ENCODE peak calls at places on chromosomes 2 and 18, in four cellular contexts. L is H1, Y is mesendoderm, H is H9. D is an unnamed sample.

GRCh38 chr18:61596296-61596695 is 263.1 kb downstream of the CDH20 start:
- DNase-seq in L (no peak), Y (no peak), H (no peak), D (no peak)

GRCh38 chr2:17821535-17822451 is 5.5 kb downstream of the MSGN1 start:
- DNase-seq in L (no peak), Y (peak; percentile 44), H (no peak), D (peak; percentile 23)

GRCh38 chr2:120868366-120868765 is 132.7 kb downstream of the GLI2 start:
- DNase-seq in L (no peak), Y (no peak), H (no peak), D (no peak)

GRCh38 chr2:61277756-61278155 is 115.8 kb downstream of the C2orf74 start:
- DNase-seq in L (no peak), Y (no peak), H (peak; percentile 41), D (no peak)

GRCh38 chr2:17878222-17879136 is at the start of gene KCNS3:
- DNase-seq in L (no peak), Y (peak; percentile 47), H (peak; percentile 58), D (peak; percentile 77)

GRCh38 chr2:2291500-2292260 is 39.4 kb downstream of the MYT1L start:
- DNase-seq in L (peak; percentile 43), Y (peak; percentile 65), H (peak; percentile 82), D (no peak)

GRCh38 chr2:59195851-59196250 is 954.7 kb upstream of the FANCL start:
- DNase-seq in L (no peak), Y (no peak), H (no peak), D (no peak)

GRCh38 chr2:6823111-6823510 is 42.6 kb downstream of the CMPK2 start:
- DNase-seq in L (no peak), Y (no peak), H (no peak), D (peak; percentile 23)

GRCh38 chr2:197092431-197092830 is 165.9 kb upstream of the PGAP1 start:
- DNase-seq in L (no peak), Y (no peak), H (no peak), D (no peak)

GRCh38 chr18:76619342-76620315 is 124.6 kb upstream of the ZNF516 start:
- DNase-seq in L (no peak), Y (peak; percentile 78), H (peak; percentile 81), D (no peak)

GRCh38 chr2:74849228-74849892 is 15.4 kb downstream of the HK2 start:
- DNase-seq in L (no peak), Y (peak; percentile 17), H (peak; percentile 34), D (peak; percentile 34)

GRCh38 chr18:40243592-40243991 is 1711.4 kb upstream of the PIK3C3 start:
- DNase-seq in L (no peak), Y (no peak), H (no peak), D (peak; percentile 11)
- H2BK120ac ChIP-seq in L (no peak overlapping the region), Y (no peak overlapping the region), H (no peak overlapping the region), D (no peak overlapping the region)

DNA sequence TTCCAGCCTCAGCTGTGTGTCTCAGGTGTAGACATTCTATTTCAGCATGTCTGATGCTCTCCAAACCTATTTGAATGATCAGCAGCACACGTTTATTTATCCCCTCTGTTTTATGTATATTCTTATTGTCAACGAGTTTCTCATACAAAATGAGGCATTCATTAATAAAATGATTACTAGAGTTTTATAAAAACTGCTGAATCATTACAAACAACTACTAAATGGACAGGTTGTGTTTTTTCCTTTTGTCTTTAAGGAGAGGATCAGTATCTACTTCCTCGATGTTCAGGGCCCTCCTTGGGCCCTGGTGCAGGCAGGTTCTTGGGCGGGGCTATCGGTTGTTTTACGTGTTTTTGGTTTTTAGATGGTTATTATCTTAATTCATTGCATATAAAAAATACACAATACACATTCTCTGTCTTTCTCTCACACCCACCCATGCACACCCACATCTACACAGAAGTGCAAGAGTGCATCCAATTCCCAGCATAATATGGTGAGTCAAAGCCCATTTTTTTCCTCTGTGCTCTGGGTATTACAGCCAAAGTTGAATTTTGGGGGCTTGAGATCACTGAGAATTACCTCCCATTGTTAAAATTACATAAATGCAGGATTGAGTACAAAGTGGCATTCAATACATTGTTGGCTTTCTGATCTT is 24.2 kb downstream of the LPIN1 start:
- DNase-seq in L (no peak), Y (no peak), H (no peak), D (no peak)
- H3K79me2 ChIP-seq in L (no peaks in the 10 kb centered on the region), Y (no peaks in the 10 kb centered on the region), H (no peaks in the 10 kb centered on the region), D (no peaks in the 10 kb centered on the region)

DNA sequence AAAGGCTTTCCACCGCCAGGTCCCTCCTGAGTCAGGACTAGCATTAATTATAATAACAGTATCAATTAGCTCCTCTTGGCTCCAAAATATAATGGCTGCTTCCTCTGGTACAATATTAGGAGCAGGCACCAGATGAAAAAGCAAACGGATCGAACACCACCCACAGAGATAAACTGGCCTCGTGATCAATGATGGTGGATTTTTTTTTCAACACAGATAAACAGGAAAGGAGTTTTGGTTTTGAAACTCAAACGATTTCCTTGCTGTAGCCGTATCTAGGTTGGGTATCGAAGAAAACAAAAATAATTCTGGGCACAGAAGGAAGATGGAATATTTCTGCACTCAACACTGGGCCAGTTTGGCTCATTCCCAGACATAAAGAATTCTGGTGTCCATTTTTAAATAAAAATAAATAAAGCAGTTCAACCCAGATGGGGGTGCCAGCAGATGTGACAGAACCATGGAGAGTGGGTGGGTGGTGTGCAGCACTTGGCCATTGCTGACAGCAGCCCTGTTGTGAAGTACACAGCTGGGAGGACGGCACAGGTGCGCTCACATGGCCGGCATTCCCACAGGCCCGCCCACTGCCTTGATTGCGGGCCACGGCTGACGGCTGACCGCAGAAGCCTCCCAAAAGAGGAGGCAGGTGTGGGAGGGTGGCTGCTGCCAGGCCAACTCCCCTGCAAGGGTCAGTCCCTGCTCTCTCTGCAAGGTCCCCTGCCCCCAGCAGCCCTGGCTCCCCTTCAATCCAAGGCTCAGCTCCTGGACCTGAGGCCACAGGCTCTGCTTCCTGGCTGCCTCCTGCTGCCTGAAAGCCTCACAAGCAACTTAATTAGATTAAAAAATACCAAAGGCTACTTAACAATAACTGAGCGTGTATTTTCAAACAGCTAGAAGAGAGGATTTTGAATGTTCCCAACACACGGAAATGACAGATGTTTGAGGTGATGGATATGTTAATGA is 351.9 kb upstream of the ID2 start:
- DNase-seq in L (no peak), Y (no peak), H (no peak), D (no peak)
- H2BK120ac ChIP-seq in L (no peak overlapping the region), Y (no peak overlapping the region), H (no peak overlapping the region), D (no peak overlapping the region)

GRCh38 chr2:101779652-101780051 is 82.1 kb downstream of the MAP4K4 start:
- DNase-seq in L (no peak), Y (no peak), H (no peak), D (no peak)

GRCh38 chr2:101777337-101777736 is 79.8 kb downstream of the MAP4K4 start:
- DNase-seq in L (no peak), Y (no peak), H (no peak), D (no peak)

GRCh38 chr2:101778102-101778501 is 80.6 kb downstream of the MAP4K4 start:
- DNase-seq in L (no peak), Y (no peak), H (no peak), D (no peak)

GRCh38 chr2:101781326-101781725 is 83.8 kb downstream of the MAP4K4 start:
- DNase-seq in L (no peak), Y (no peak), H (no peak), D (no peak)

DNA sequence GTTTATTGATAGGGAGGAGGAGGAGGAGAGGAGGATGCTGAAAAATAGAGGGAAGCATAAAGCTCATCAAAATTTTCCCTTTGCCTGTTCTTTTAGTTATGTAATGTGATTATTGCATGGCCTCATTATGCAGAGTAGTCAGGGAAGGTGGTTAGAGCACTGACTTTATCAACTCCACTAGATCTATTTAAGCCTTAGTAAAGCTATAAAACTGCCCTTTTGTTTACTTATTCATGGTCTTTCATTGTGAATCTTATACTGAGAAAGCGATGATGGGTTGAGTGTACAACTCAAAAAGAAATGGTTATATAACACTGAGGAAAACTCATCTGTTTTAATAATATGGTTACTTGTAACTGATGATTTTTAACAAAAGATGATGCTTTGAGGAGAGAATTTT is 81.7 kb downstream of the MAP4K4 start:
- DNase-seq in L (no peak), Y (no peak), H (no peak), D (no peak)
- H3K79me2 ChIP-seq in L (peaks cover 100% of the 10 kb centered on the region), Y (peaks cover 88% of the 10 kb centered on the region), H (peaks cover 52% of the 10 kb centered on the region), D (peaks cover 27% of the 10 kb centered on the region)

GRCh38 chr2:222733846-222734689 is 62.6 kb downstream of the MOGAT1 start:
- DNase-seq in L (no peak), Y (no peak), H (no peak), D (no peak)
- H2BK120ac ChIP-seq in L (no peak overlapping the region), Y (no peak overlapping the region), H (no peak overlapping the region), D (no peak overlapping the region)

DNA sequence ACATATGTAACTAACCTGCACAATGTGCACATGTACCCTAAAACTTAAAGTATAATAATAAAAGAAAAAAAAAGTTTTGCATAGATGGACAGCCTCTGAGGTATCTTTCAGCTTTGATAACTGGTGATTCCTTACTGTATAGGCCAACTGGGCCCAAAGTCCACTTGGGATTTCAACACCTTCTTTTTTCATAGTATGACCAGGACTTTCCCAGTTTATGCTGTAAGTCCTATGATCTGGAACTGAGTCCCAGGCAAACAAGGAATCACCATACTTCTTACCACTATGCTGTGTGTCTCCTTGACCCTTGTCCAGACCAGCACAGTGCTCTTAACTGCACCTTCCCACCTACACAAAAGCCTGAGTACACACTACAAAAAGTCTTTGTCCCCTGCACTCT is 205.1 kb upstream of the RBBP8 start:
- DNase-seq in L (no peak), Y (no peak), H (no peak), D (no peak)
- H3K79me2 ChIP-seq in L (no peaks in the 10 kb centered on the region), Y (no peaks in the 10 kb centered on the region), H (no peaks in the 10 kb centered on the region), D (no peaks in the 10 kb centered on the region)

D was measured in trophoblast cell.